ENCODE peak calls at places on chromosomes 12 and 14, in seven cellular contexts. C, S, P, W, T, N and L are unnamed samples.
A peak's percentile ranks its signal among the peaks of the same experiment; 100 is the strongest.

GRCh38 chr12:52006726-52007157 is at the start of gene TAMALIN:
- DNase-seq in C (no peak), S (peak; percentile 59), P (peak; percentile 85), W (no peak), T (no peak), N (peak; percentile 88), L (no peak)

GRCh38 chr12:128817115-128818015 is 6.4 kb downstream of the SLC15A4 start:
- DNase-seq in C (peak; percentile 92), S (peak; percentile 59), P (peak; percentile 31), W (no peak), T (peak; percentile 90), N (no peak), L (peak; percentile 56)

GRCh38 chr14:38224328-38224727 is 16.6 kb downstream of the SSTR1 start:
- DNase-seq in C (no peak), S (no peak), P (no peak), W (no peak), T (no peak), N (no peak), L (no peak)

GRCh38 chr14:35669782-35670181 is 135.8 kb downstream of the INSM2 start:
- DNase-seq in C (no peak), S (no peak), P (no peak), W (peak; percentile 5), T (no peak), N (no peak), L (no peak)

GRCh38 chr12:83700858-83701257 is 1014.2 kb downstream of the TMTC2 start:
- DNase-seq in C (no peak), S (no peak), P (no peak), W (no peak), T (no peak), N (no peak), L (no peak)

GRCh38 chr12:89873745-89874144 is 165.1 kb upstream of the ATP2B1 start:
- DNase-seq in C (no peak), S (no peak), P (no peak), W (no peak), T (no peak), N (no peak), L (no peak)

GRCh38 chr12:31259136-31259881 is 66.6 kb downstream of the SINHCAF start:
- DNase-seq in C (no peak), S (no peak), P (no peak), W (no peak), T (no peak), N (no peak), L (no peak)

GRCh38 chr12:40020261-40020691 is 85.6 kb downstream of the SLC2A13 start:
- DNase-seq in C (no peak), S (no peak), P (no peak), W (no peak), T (no peak), N (no peak), L (no peak)

GRCh38 chr12:71397433-71397954 is 42.1 kb upstream of the LGR5 start:
- DNase-seq in C (no peak), S (no peak), P (no peak), W (no peak), T (no peak), N (no peak), L (no peak)

GRCh38 chr12:17928708-17929366 is 161.2 kb downstream of the RERGL start:
- DNase-seq in C (no peak), S (no peak), P (no peak), W (peak; percentile 84), T (no peak), N (no peak), L (peak; percentile 5)

GRCh38 chr14:62597143-62597542 is 448.1 kb downstream of the KCNH5 start:
- DNase-seq in C (no peak), S (no peak), P (no peak), W (no peak), T (no peak), N (no peak), L (no peak)

GRCh38 chr12:28024231-28024995 is 51.9 kb upstream of the PTHLH start:
- DNase-seq in C (no peak), S (no peak), P (no peak), W (peak; percentile 75), T (no peak), N (no peak), L (no peak)

GRCh38 chr12:65565601-65566560 is 258.4 kb upstream of the HMGA2 start:
- DNase-seq in C (no peak), S (no peak), P (no peak), W (peak; percentile 17), T (no peak), N (no peak), L (no peak)

GRCh38 chr12:131943876-131944275 is 5.9 kb upstream of the EP400 start:
- DNase-seq in C (no peak), S (no peak), P (no peak), W (no peak), T (no peak), N (no peak), L (no peak)

GRCh38 chr14:51860836-51861583 is 598 bp downstream of the GNG2 start:
- DNase-seq in C (no peak), S (no peak), P (no peak), W (no peak), T (no peak), N (no peak), L (no peak)

GRCh38 chr14:90720336-90720735 is 95.9 kb downstream of the TTC7B start:
- DNase-seq in C (no peak), S (no peak), P (no peak), W (peak; percentile 11), T (no peak), N (no peak), L (no peak)

GRCh38 chr14:42855159-42855558 is 1248.5 kb downstream of the LRFN5 start:
- DNase-seq in C (no peak), S (no peak), P (no peak), W (no peak), T (no peak), N (no peak), L (no peak)

GRCh38 chr12:132196038-132196872 is 52.0 kb downstream of the NOC4L start:
- DNase-seq in C (no peak), S (no peak), P (no peak), W (no peak), T (no peak), N (no peak), L (no peak)

GRCh38 chr12:130589391-130590317 is 126.4 kb downstream of the RIMBP2 start:
- DNase-seq in C (no peak), S (no peak), P (no peak), W (no peak), T (no peak), N (no peak), L (no peak)

GRCh38 chr12:46491548-46491947 is 119.0 kb upstream of the SLC38A2 start:
- DNase-seq in C (no peak), S (no peak), P (no peak), W (no peak), T (no peak), N (no peak), L (no peak)

GRCh38 chr12:77354766-77355362 is 289.5 kb upstream of the E2F7 start:
- DNase-seq in C (no peak), S (no peak), P (no peak), W (no peak), T (no peak), N (no peak), L (no peak)

DNA sequence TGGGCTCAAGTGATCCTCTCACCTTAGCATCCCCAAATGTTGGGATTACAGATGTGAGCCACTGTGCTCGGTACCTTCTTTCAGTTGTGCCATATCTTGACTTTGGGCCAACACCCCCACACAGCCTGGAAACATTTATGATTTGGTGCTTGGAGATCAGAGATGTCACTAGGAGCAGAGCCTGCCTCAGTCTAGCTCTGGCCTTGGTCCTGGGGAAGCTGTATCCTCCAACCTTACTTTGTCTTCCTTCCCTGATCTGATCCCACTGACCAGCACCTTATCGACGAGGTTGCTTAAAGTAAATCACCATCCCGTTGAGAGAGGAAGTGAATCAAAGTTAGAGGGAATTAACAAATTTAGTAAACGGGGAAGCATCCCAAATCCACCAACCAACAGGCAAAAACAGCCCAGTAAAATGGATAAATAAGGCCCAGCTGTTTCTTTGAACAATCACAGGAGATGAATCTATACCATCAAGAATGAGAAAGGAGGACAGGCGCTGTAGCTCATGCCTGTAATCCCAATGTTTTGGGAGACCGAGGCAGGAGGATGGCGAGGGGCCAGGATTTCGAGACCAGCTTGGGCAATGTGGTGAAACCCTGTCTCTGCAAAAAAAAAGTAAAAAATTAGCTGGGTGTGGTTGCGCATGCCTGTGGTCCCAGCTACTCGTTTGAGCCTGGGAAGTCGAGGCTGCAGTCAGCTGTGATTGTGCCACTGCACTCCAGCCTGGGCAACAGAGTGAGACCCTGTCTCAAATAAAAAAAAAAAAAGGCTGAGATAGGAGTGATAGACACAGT is 3.4 kb downstream of the PLBD2 start:
- DNase-seq in C (no peak), S (no peak), P (no peak), W (no peak), T (no peak), N (no peak), L (no peak)
- TF ChIP-seq POLR2A in C (no peak), S (no peak), P (no peak), W (no peak), T (no peak), N (no peak), L (no peak)

DNA sequence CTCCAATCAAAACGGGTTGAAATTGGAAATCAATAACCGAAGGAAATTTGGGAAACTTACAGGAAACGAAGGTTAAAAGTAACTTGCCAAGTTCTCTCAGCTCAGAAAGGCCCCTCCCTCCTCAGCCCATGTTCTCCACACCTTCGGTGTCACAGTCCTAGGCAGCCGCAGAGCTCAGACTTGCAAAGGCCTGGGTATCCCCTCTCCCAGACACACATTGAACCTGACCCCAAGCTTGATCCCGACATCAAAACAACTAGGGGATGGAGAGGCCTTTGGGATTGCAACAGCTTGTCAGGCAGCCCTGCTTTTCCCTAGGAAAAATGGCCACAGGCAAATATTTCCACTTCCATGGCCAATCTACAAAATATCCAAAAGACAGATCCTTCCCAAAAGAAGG is 35.5 kb upstream of the PNMA1 start:
- DNase-seq in C (no peak), S (no peak), P (no peak), W (no peak), T (no peak), N (no peak), L (no peak)
- TF ChIP-seq POLR2A in C (no peak), S (no peak), P (no peak), W (no peak), T (no peak), N (no peak), L (no peak)

GRCh38 chr14:50830932-50831703 is at the start of gene NIN:
- DNase-seq in C (peak; percentile 33), S (peak; percentile 70), P (peak; percentile 72), W (peak; percentile 72), T (no peak), N (peak; percentile 83), L (peak; percentile 57)
- TF ChIP-seq POLR2A in C (peak; percentile 65), S (peak; percentile 31), P (peak; percentile 9), W (peak; percentile 64), T (peak; percentile 72), N (no peak), L (peak; percentile 47)

GRCh38 chr12:6868211-6869048 is 1.1 kb downstream of the TPI1 start:
- DNase-seq in C (no peak), S (no peak), P (no peak), W (no peak), T (no peak), N (no peak), L (no peak)

GRCh38 chr12:6871052-6871957 is 1.8 kb downstream of the SPSB2 start:
- DNase-seq in C (no peak), S (no peak), P (no peak), W (peak; percentile 82), T (no peak), N (no peak), L (peak; percentile 60)

GRCh38 chr12:6869049-6870021 is 2.0 kb downstream of the TPI1 start:
- DNase-seq in C (peak; percentile 58), S (peak; percentile 89), P (peak; percentile 83), W (peak; percentile 86), T (peak; percentile 27), N (peak; percentile 84), L (peak; percentile 53)

GRCh38 chr12:6872073-6873048 is 742 bp downstream of the SPSB2 start:
- DNase-seq in C (peak; percentile 64), S (peak; percentile 89), P (peak; percentile 88), W (peak; percentile 81), T (peak; percentile 26), N (peak; percentile 92), L (peak; percentile 74)

GRCh38 chr12:6873094-6874006 is at the start of gene SPSB2:
- DNase-seq in C (peak; percentile 91), S (peak; percentile 99), P (peak; percentile 99), W (peak; percentile 98), T (peak; percentile 69), N (peak; percentile 100), L (peak; percentile 87)
- TF ChIP-seq POLR2A in C (peak; percentile 79), S (peak; percentile 49), P (peak; percentile 43), W (peak; percentile 82), T (peak; percentile 77), N (peak; percentile 66), L (peak; percentile 60)